ENCODE peak calls at places on chromosomes 7 and 10, in eight cellular contexts. P is tibial artery, V is BJ, J is fibroblast of lung, R is psoas muscle, Y is GM23338, O is Karpas-422, Q is uterus. Z is an unnamed sample.

GRCh38 chr7:158369866-158370265 is 217.8 kb downstream of the PTPRN2 start:
- DNase-seq in P (no peak), V (no peak), J (no peak), R (no peak), Y (no peak), O (no peak), Q (no peak), Z (no peak)

GRCh38 chr10:126439947-126440346 is 51.7 kb upstream of the ADAM12 start:
- DNase-seq in P (no peak), V (no peak), J (peak; percentile 9), R (no peak), Y (no peak), O (no peak), Q (no peak), Z (no peak)

GRCh38 chr7:74179935-74180604 is 5.9 kb downstream of the EIF4H start:
- DNase-seq in P (no peak), V (no peak), J (no peak), R (no peak), Y (no peak), O (no peak), Q (no peak), Z (no peak)

GRCh38 chr7:156327474-156327873 is 313.1 kb upstream of the RNF32 start:
- DNase-seq in P (no peak), V (no peak), J (no peak), R (no peak), Y (no peak), O (no peak), Q (no peak), Z (no peak)

GRCh38 chr7:151429555-151430331 is 10.2 kb downstream of the CRYGN start:
- DNase-seq in P (no peak), V (no peak), J (peak; percentile 14), R (no peak), Y (no peak), O (no peak), Q (no peak), Z (no peak)

GRCh38 chr7:114548081-114548480 is 133.5 kb downstream of the FOXP2 start:
- DNase-seq in P (no peak), V (no peak), J (no peak), R (no peak), Y (no peak), O (no peak), Q (no peak), Z (no peak)

GRCh38 chr10:3056280-3057037 is 10.9 kb upstream of the PFKP start:
- DNase-seq in P (no peak), V (no peak), J (peak; percentile 54), R (no peak), Y (no peak), O (no peak), Q (no peak), Z (no peak)

GRCh38 chr7:100089458-100090201 is 861 bp downstream of the COPS6 start:
- DNase-seq in P (no peak), V (no peak), J (peak; percentile 41), R (no peak), Y (no peak), O (no peak), Q (no peak), Z (no peak)

GRCh38 chr7:85828654-85829053 is 641.8 kb upstream of the SEMA3D start:
- DNase-seq in P (no peak), V (no peak), J (peak; percentile 4), R (no peak), Y (no peak), O (no peak), Q (no peak), Z (no peak)

GRCh38 chr7:153447021-153447420 is 605.2 kb upstream of the DPP6 start:
- DNase-seq in P (no peak), V (no peak), J (no peak), R (no peak), Y (no peak), O (no peak), Q (peak; percentile 51), Z (no peak)

GRCh38 chr10:123993534-123994416 is 99.6 kb downstream of the CHST15 start:
- DNase-seq in P (no peak), V (no peak), J (no peak), R (peak; percentile 46), Y (no peak), O (no peak), Q (no peak), Z (no peak)

GRCh38 chr10:98202378-98202777 is 65.6 kb downstream of the LOXL4 start:
- DNase-seq in P (no peak), V (no peak), J (no peak), R (no peak), Y (no peak), O (no peak), Q (no peak), Z (no peak)

GRCh38 chr10:120456143-120456625 is 843 bp upstream of the PLPP4 start:
- DNase-seq in P (no peak), V (no peak), J (no peak), R (no peak), Y (peak; percentile 52), O (no peak), Q (no peak), Z (no peak)

GRCh38 chr10:120458432-120458831 is 1.4 kb downstream of the PLPP4 start:
- DNase-seq in P (no peak), V (no peak), J (no peak), R (no peak), Y (no peak), O (no peak), Q (no peak), Z (no peak)

GRCh38 chr10:120459185-120459584 is 2.2 kb downstream of the PLPP4 start:
- DNase-seq in P (no peak), V (no peak), J (peak; percentile 32), R (no peak), Y (no peak), O (no peak), Q (no peak), Z (no peak)

GRCh38 chr10:120456626-120457430 is at the start of gene PLPP4:
- DNase-seq in P (no peak), V (no peak), J (peak; percentile 58), R (no peak), Y (peak; percentile 59), O (peak; percentile 61), Q (peak; percentile 29), Z (peak; percentile 61)

DNA sequence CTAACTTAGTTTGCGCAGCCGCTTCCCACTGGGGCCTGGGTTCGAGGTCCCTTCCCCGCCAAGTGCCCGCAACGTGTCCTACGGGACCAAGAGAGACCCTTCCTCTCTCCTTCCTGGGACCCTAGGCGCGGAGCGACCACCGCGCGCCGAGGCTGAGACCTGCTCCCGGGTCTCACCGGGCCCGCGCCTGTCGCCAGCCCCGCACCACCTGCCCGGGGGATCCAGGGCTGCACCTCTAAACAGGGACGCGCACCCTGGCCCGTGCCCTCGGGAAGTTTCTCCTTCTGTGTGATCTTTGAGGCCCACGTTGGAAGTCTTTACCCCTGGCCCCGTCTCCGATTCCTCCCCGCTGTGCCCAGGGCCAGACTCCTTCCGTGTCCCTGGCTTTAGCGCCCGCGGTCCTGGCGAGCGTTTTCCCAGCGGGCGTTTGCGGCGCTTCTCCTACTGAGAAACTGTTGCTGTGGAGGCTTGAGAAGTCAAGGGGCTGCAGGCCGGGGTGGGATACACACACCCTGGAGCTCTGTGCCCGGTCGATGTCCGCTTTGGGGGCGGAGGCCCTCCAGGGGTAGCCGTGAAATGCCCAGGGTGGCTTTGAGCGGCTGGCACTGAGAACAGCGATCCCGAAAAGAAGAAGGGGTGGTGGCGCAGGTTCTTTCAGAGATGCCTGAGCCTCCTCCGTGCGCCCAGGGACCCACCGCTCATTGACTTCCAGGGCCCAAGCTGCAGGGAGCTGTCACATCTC is 575 bp downstream of the PLPP4 start:
- DNase-seq in P (no peak), V (no peak), J (peak; percentile 18), R (no peak), Y (peak; percentile 41), O (no peak), Q (no peak), Z (no peak)
- H3K4me3 ChIP-seq in P (peak overlapping the region; percentile 35), V (peak overlapping the region; percentile 53), J (no peak overlapping the region), R (peak overlapping the region; percentile 47), Y (peak overlapping the region; percentile 68), O (no peak overlapping the region), Q (peak overlapping the region; percentile 15), Z (peak overlapping the region; percentile 27)

DNA sequence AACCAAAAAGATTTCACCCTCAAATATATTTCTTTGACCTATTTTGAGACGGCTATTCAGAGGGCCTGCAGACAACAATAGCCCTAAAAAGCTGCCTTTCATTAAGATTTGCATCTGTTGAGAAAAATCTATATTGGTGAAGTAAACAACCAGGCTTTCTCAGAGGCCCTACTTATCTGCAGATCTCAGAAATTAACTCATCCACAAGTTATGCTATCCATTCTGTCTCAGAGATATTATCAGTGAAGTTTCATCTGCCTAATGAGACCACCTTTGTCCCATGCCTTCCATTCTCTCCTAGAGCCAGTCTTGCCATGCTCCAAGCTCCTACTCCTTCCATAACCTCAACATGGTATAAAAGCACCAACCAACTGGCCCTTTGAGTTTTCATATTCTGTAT is 130.3 kb downstream of the CACNA2D1 start:
- DNase-seq in P (no peak), V (no peak), J (no peak), R (no peak), Y (no peak), O (no peak), Q (no peak), Z (no peak)
- H3K4me3 ChIP-seq in P (no peak overlapping the region), V (no peak overlapping the region), J (no peak overlapping the region), R (no peak overlapping the region), Y (no peak overlapping the region), O (no peak overlapping the region), Q (no peak overlapping the region), Z (no peak overlapping the region)

DNA sequence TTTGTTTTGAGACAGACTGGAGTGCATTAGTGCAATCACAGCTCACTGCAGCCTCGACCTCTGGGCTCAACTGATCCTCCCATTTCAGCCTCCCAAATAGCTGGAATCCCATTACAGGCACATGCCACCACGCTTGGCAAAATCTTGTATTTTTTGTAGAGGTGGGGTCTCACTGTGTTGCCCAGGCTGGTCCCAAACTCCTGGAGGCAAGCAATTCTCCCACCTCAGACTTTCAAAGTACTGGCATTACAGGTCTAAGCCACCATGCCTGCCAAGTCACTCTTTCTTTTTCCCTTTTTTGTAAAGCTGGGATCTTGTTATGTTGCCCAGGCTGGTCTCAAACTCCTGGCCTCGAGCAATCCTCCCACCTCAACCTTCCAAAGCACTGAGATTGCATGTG is 8.3 kb upstream of the NPC1L1 start:
- DNase-seq in P (no peak), V (no peak), J (no peak), R (no peak), Y (no peak), O (no peak), Q (no peak), Z (no peak)
- H3K4me3 ChIP-seq in P (no peak overlapping the region), V (no peak overlapping the region), J (no peak overlapping the region), R (no peak overlapping the region), Y (no peak overlapping the region), O (no peak overlapping the region), Q (no peak overlapping the region), Z (no peak overlapping the region)

GRCh38 chr7:22983257-22983855 is 30.6 kb downstream of the HYCC1 start:
- DNase-seq in P (no peak), V (no peak), J (peak; percentile 27), R (no peak), Y (peak; percentile 52), O (peak; percentile 33), Q (no peak), Z (no peak)

GRCh38 chr7:22979251-22979650 is 34.7 kb downstream of the HYCC1 start:
- DNase-seq in P (no peak), V (no peak), J (no peak), R (no peak), Y (no peak), O (peak; percentile 14), Q (no peak), Z (no peak)

GRCh38 chr7:22979861-22980260 is 34.1 kb downstream of the HYCC1 start:
- DNase-seq in P (no peak), V (no peak), J (peak; percentile 32), R (no peak), Y (no peak), O (no peak), Q (no peak), Z (no peak)

GRCh38 chr7:22985436-22985835 is 28.5 kb downstream of the HYCC1 start:
- DNase-seq in P (no peak), V (no peak), J (no peak), R (no peak), Y (no peak), O (no peak), Q (no peak), Z (no peak)

GRCh38 chr7:22980422-22980821 is 33.5 kb downstream of the HYCC1 start:
- DNase-seq in P (no peak), V (peak; percentile 71), J (peak; percentile 86), R (no peak), Y (no peak), O (peak; percentile 16), Q (no peak), Z (no peak)
- H3K4me3 ChIP-seq in P (no peak overlapping the region), V (no peak overlapping the region), J (no peak overlapping the region), R (no peak overlapping the region), Y (no peak overlapping the region), O (no peak overlapping the region), Q (no peak overlapping the region), Z (no peak overlapping the region)

Z was measured in HAP-1.